ENCODE peak calls at places on chromosomes 12 and 14, in seven cellular contexts. I is bronchial epithelial cell, K is NB4, U is ascending aorta, T is astrocyte of the spinal cord, W is choroid plexus epithelial cell, O is GM23338. Y is an unnamed sample.

GRCh38 chr12:116508145-116509121 is 50.7 kb upstream of the MAP1LC3B2 start:
- DNase-seq in I (no peak), K (peak; percentile 59), U (no peak), T (no peak), W (no peak), O (peak; percentile 79), Y (no peak)

GRCh38 chr14:101505216-101505970 is 55.9 kb upstream of the DIO3 start:
- DNase-seq in I (no peak), K (no peak), U (no peak), T (no peak), W (no peak), O (no peak), Y (no peak)

GRCh38 chr14:99534863-99535262 is 53.7 kb downstream of the CCNK start:
- DNase-seq in I (no peak), K (no peak), U (no peak), T (peak; percentile 76), W (no peak), O (no peak), Y (no peak)

GRCh38 chr12:95368931-95369330 is 105.0 kb upstream of the METAP2 start:
- DNase-seq in I (no peak), K (no peak), U (no peak), T (no peak), W (no peak), O (no peak), Y (no peak)

GRCh38 chr14:55707365-55707804 is 127.4 kb downstream of the KTN1 start:
- DNase-seq in I (peak; percentile 67), K (peak; percentile 39), U (no peak), T (peak; percentile 65), W (peak; percentile 78), O (peak; percentile 53), Y (peak; percentile 77)

GRCh38 chr12:10363922-10364838 is 25.7 kb downstream of the KLRK1 start:
- DNase-seq in I (peak; percentile 60), K (peak; percentile 60), U (no peak), T (peak; percentile 56), W (peak; percentile 71), O (no peak), Y (peak; percentile 57)

GRCh38 chr12:115450710-115451109 is 766.7 kb upstream of the TBX3 start:
- DNase-seq in I (no peak), K (no peak), U (no peak), T (no peak), W (no peak), O (no peak), Y (no peak)

GRCh38 chr14:94362614-94363133 is 25.7 kb downstream of the SERPINA1 start:
- DNase-seq in I (no peak), K (no peak), U (no peak), T (no peak), W (no peak), O (no peak), Y (no peak)

GRCh38 chr12:78566461-78566860 is 298.1 kb upstream of the SYT1 start:
- DNase-seq in I (no peak), K (no peak), U (no peak), T (no peak), W (no peak), O (no peak), Y (no peak)

GRCh38 chr12:31362759-31363415 is 36.9 kb upstream of the SINHCAF start:
- DNase-seq in I (peak; percentile 44), K (peak; percentile 93), U (no peak), T (no peak), W (peak; percentile 8), O (peak; percentile 66), Y (no peak)

GRCh38 chr14:34713681-34714319 is 593 bp downstream of the CFL2 start:
- DNase-seq in I (peak; percentile 72), K (peak; percentile 45), U (no peak), T (peak; percentile 77), W (peak; percentile 74), O (peak; percentile 33), Y (peak; percentile 61)

GRCh38 chr14:21556378-21557083 is 23.3 kb downstream of the OR10G3 start:
- DNase-seq in I (no peak), K (no peak), U (no peak), T (no peak), W (no peak), O (peak; percentile 55), Y (no peak)

GRCh38 chr12:11794751-11795150 is 145.3 kb downstream of the ETV6 start:
- DNase-seq in I (no peak), K (no peak), U (no peak), T (no peak), W (no peak), O (no peak), Y (no peak)

GRCh38 chr14:56821807-56822615 is 11.7 kb upstream of the OTX2 start:
- DNase-seq in I (no peak), K (no peak), U (no peak), T (no peak), W (no peak), O (no peak), Y (no peak)

GRCh38 chr12:34033628-34034296 is 11.5 kb downstream of the ALG10 start:
- DNase-seq in I (peak; percentile 35), K (peak; percentile 30), U (no peak), T (peak; percentile 51), W (peak; percentile 59), O (peak; percentile 54), Y (peak; percentile 70)

GRCh38 chr12:110102255-110102654 is 21.9 kb upstream of the IFT81 start:
- DNase-seq in I (peak; percentile 67), K (peak; percentile 87), U (no peak), T (peak; percentile 72), W (peak; percentile 77), O (peak; percentile 98), Y (peak; percentile 83)

GRCh38 chr14:99080306-99080705 is 191.7 kb downstream of the BCL11B start:
- DNase-seq in I (no peak), K (no peak), U (no peak), T (no peak), W (no peak), O (no peak), Y (no peak)

GRCh38 chr12:32947203-32947795 is 50.7 kb upstream of the PKP2 start:
- DNase-seq in I (peak; percentile 44), K (peak; percentile 42), U (no peak), T (peak; percentile 27), W (peak; percentile 62), O (peak; percentile 61), Y (peak; percentile 34)

GRCh38 chr14:51512321-51512720 is 139.4 kb upstream of the FRMD6 start:
- DNase-seq in I (no peak), K (no peak), U (no peak), T (no peak), W (no peak), O (no peak), Y (no peak)

GRCh38 chr14:61034416-61035100 is 53.5 kb downstream of the SLC38A6 start:
- DNase-seq in I (peak; percentile 26), K (peak; percentile 48), U (no peak), T (no peak), W (peak; percentile 4), O (no peak), Y (no peak)

GRCh38 chr12:118850244-118850825 is 131.0 kb upstream of the SRRM4 start:
- DNase-seq in I (peak; percentile 4), K (peak; percentile 56), U (no peak), T (no peak), W (no peak), O (peak; percentile 82), Y (no peak)

GRCh38 chr12:121822393-121823100 is 18.7 kb downstream of the SETD1B start:
- DNase-seq in I (no peak), K (no peak), U (no peak), T (no peak), W (no peak), O (no peak), Y (no peak)

GRCh38 chr14:28057286-28058011 is 709.1 kb upstream of the FOXG1 start:
- DNase-seq in I (no peak), K (peak; percentile 1), U (no peak), T (peak; percentile 23), W (peak; percentile 17), O (no peak), Y (no peak)

GRCh38 chr14:95498622-95499353 is 17.7 kb downstream of the SYNE3 start:
- DNase-seq in I (no peak), K (no peak), U (no peak), T (no peak), W (no peak), O (no peak), Y (no peak)

GRCh38 chr12:46217686-46218508 is 50.9 kb downstream of the SLC38A1 start:
- DNase-seq in I (no peak), K (peak; percentile 96), U (no peak), T (no peak), W (no peak), O (no peak), Y (no peak)

GRCh38 chr12:28882444-28882843 is 266.6 kb upstream of the FAR2 start:
- DNase-seq in I (peak; percentile 77), K (no peak), U (no peak), T (peak; percentile 20), W (peak; percentile 66), O (no peak), Y (no peak)

GRCh38 chr12:92007787-92008186 is 137.9 kb downstream of the BTG1 start:
- DNase-seq in I (no peak), K (peak; percentile 24), U (no peak), T (no peak), W (no peak), O (peak; percentile 14), Y (no peak)

GRCh38 chr12:124553862-124554428 is 13.5 kb downstream of the NCOR2 start:
- DNase-seq in I (no peak), K (no peak), U (no peak), T (no peak), W (no peak), O (no peak), Y (no peak)
- H3K4me3 ChIP-seq in I (no peak overlapping the region), K (no peak overlapping the region), U (no peak overlapping the region), T (no peak overlapping the region), W (no peak overlapping the region), O (no peak overlapping the region), Y (no peak overlapping the region)

GRCh38 chr14:23052182-23052623 is 5.1 kb downstream of the CDH24 start:
- DNase-seq in I (no peak), K (no peak), U (no peak), T (no peak), W (no peak), O (peak; percentile 61), Y (no peak)
- TF ChIP-seq CTCF in I (peak; percentile 38), K (no peak), U (no peak), T (peak; percentile 41), W (peak; percentile 45), O (peak; percentile 40), Y (no peak)

DNA sequence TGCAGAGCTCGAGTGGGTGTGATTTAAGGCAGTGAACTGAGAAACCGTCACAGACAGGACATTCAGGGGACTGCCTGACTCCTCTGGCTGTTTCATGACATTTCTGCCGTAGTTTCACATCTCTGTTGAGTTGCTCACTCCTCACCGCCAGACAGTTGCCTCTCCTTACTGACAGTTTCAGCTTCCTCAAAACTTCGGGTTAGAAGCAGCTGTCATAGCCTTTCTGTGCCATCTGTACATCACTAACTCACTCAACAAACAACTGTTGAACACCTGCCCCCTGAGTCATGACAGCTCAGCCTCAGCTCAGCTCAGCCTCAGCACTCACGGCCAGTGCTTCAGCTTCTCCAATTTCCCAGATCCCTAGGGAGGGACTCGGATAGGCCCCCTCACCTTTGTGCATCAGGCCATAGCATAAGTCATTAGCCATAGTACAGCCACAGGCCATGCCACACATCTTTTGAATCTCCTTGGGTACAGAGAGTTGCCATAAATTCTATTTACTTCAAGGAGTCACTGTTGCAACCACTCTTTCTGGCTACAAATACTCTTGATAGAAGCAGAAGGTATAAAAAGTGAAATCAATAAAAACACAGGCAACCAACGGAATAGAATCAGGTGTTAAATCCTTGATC is 6.2 kb upstream of the SLC15A4 start:
- DNase-seq in I (peak; percentile 5), K (peak; percentile 67), U (no peak), T (no peak), W (no peak), O (no peak), Y (no peak)
- H3K4me3 ChIP-seq in I (no peak overlapping the region), K (no peak overlapping the region), U (no peak overlapping the region), T (no peak overlapping the region), W (no peak overlapping the region), O (no peak overlapping the region), Y (no peak overlapping the region)

GRCh38 chr12:4858385-4858784 is 51.3 kb upstream of the KCNA1 start:
- DNase-seq in I (no peak), K (no peak), U (no peak), T (no peak), W (no peak), O (peak; percentile 65), Y (no peak)
- TF ChIP-seq CTCF in I (no peak), K (no peak), U (no peak), T (no peak), W (no peak), O (no peak), Y (peak; percentile 1)

Y was measured in cardiac fibroblast.